ENCODE peak calls at places on chromosome 15, in five cellular contexts. One of them, this sample, is unnamed.

GRCh38 chr15:89553632-89554031 is 21.6 kb upstream of the TICRR start:
- DNase-seq in adrenal gland: no peak
- DNase-seq in KBM-7: no peak
- DNase-seq in CD8-positive, alpha-beta memory T cell: no peak
- DNase-seq in transverse colon: no peak
- DNase-seq in this sample: no peak

GRCh38 chr15:94229591-94230365 is 1.6 kb upstream of the MCTP2 start:
- DNase-seq in CD8-positive, alpha-beta memory T cell: peak; percentile 80
- DNase-seq in adrenal gland: no peak
- DNase-seq in transverse colon: no peak
- DNase-seq in KBM-7: peak; percentile 62
- DNase-seq in this sample: no peak

GRCh38 chr15:70486451-70487379 is 276.6 kb downstream of the UACA start:
- DNase-seq in transverse colon: no peak
- DNase-seq in adrenal gland: peak; percentile 57
- DNase-seq in CD8-positive, alpha-beta memory T cell: peak; percentile 76
- DNase-seq in KBM-7: peak; percentile 92
- DNase-seq in this sample: peak; percentile 35

GRCh38 chr15:51131596-51132290 is 37.0 kb upstream of the TNFAIP8L3 start:
- DNase-seq in adrenal gland: no peak
- DNase-seq in KBM-7: no peak
- DNase-seq in CD8-positive, alpha-beta memory T cell: no peak
- DNase-seq in transverse colon: no peak
- DNase-seq in this sample: no peak

GRCh38 chr15:39345176-39345575 is 235.7 kb upstream of the THBS1 start:
- DNase-seq in CD8-positive, alpha-beta memory T cell: no peak
- DNase-seq in adrenal gland: no peak
- DNase-seq in transverse colon: no peak
- DNase-seq in KBM-7: no peak
- DNase-seq in this sample: no peak

GRCh38 chr15:80615783-80616391 is 79.2 kb upstream of the ABHD17C start:
- DNase-seq in KBM-7: peak; percentile 77
- DNase-seq in CD8-positive, alpha-beta memory T cell: no peak
- DNase-seq in transverse colon: peak; percentile 69
- DNase-seq in adrenal gland: peak; percentile 81
- DNase-seq in this sample: no peak

GRCh38 chr15:82397817-82398216 is 31.8 kb upstream of the GOLGA6L9 start:
- DNase-seq in KBM-7: no peak
- DNase-seq in adrenal gland: no peak
- DNase-seq in transverse colon: no peak
- DNase-seq in CD8-positive, alpha-beta memory T cell: no peak
- DNase-seq in this sample: no peak

GRCh38 chr15:101277943-101278564 is 769 bp upstream of the SELENOS start:
- DNase-seq in transverse colon: no peak
- DNase-seq in adrenal gland: no peak
- DNase-seq in KBM-7: no peak
- DNase-seq in CD8-positive, alpha-beta memory T cell: no peak
- DNase-seq in this sample: no peak

GRCh38 chr15:86690566-86690965 is 610.9 kb downstream of the AGBL1 start:
- DNase-seq in CD8-positive, alpha-beta memory T cell: no peak
- DNase-seq in adrenal gland: no peak
- DNase-seq in KBM-7: no peak
- DNase-seq in transverse colon: no peak
- DNase-seq in this sample: no peak

GRCh38 chr15:99438691-99439523 is 126.9 kb upstream of the MEF2A start:
- DNase-seq in CD8-positive, alpha-beta memory T cell: no peak
- DNase-seq in KBM-7: no peak
- DNase-seq in adrenal gland: peak; percentile 9
- DNase-seq in transverse colon: peak; percentile 6
- DNase-seq in this sample: no peak

GRCh38 chr15:95267476-95267875 is 1036.1 kb downstream of the MCTP2 start:
- DNase-seq in CD8-positive, alpha-beta memory T cell: no peak
- DNase-seq in transverse colon: no peak
- DNase-seq in adrenal gland: no peak
- DNase-seq in KBM-7: no peak
- DNase-seq in this sample: no peak

GRCh38 chr15:44662478-44663409 is 718 bp downstream of the SPG11 start:
- DNase-seq in transverse colon: peak; percentile 87
- DNase-seq in CD8-positive, alpha-beta memory T cell: peak; percentile 93
- DNase-seq in KBM-7: peak; percentile 80
- DNase-seq in adrenal gland: peak; percentile 70
- DNase-seq in this sample: no peak

GRCh38 chr15:78921940-78922339 is 22.9 kb downstream of the CTSH start:
- DNase-seq in KBM-7: no peak
- DNase-seq in CD8-positive, alpha-beta memory T cell: no peak
- DNase-seq in transverse colon: no peak
- DNase-seq in adrenal gland: no peak
- DNase-seq in this sample: no peak

This sample was measured in hippocampal formation.